ENCODE peak calls at places on chromosomes 2 and 18, in six cellular contexts. M is A673; K is CD4-positive, alpha-beta memory T cell; T is kidney; G is aorta; W is hepatocyte. N is an unnamed sample.

GRCh38 chr2:120472031-120472430 is 126.1 kb downstream of the INHBB start:
- DNase-seq in K (no peak), T (no peak), G (no peak), W (no peak), M (no peak), N (no peak)

GRCh38 chr2:181440919-181441318 is 16.3 kb upstream of the ITGA4 start:
- DNase-seq in K (no peak), M (no peak), W (no peak), T (no peak), G (no peak), N (no peak)

GRCh38 chr2:148640767-148641166 is 3.8 kb upstream of the EPC2 start:
- DNase-seq in G (no peak), K (no peak), M (peak), W (no peak), T (no peak), N (no peak)

GRCh38 chr18:58896734-58897508 is 32.2 kb downstream of the ZNF532 start:
- DNase-seq in K (no peak), M (no peak), W (no peak), T (no peak), G (no peak), N (no peak)

GRCh38 chr18:40313030-40313642 is 1641.9 kb upstream of the PIK3C3 start:
- DNase-seq in M (no peak), W (no peak), K (no peak), T (no peak), G (no peak), N (no peak)

GRCh38 chr2:237429761-237430160 is 15.8 kb upstream of the COL6A3 start:
- DNase-seq in T (no peak), W (no peak), K (peak), G (no peak), M (no peak), N (no peak)

GRCh38 chr2:166314022-166314759 is 61.6 kb downstream of the SCN9A start:
- DNase-seq in K (no peak), M (no peak), T (no peak), G (no peak), W (no peak), N (no peak)

GRCh38 chr18:13217466-13217961 is 1.0 kb upstream of the LDLRAD4 start:
- DNase-seq in K (peak), G (peak), W (peak), M (peak), T (peak), N (peak)

GRCh38 chr2:145503511-145503910 is 983.6 kb upstream of the ZEB2 start:
- DNase-seq in G (no peak), M (peak), T (no peak), K (no peak), W (peak), N (no peak)

GRCh38 chr2:102033028-102033749 is 41.4 kb downstream of the IL1R2 start:
- DNase-seq in G (peak), W (peak), T (peak), K (peak), M (no peak), N (peak)

GRCh38 chr2:165868211-165868610 is 74.2 kb upstream of the GALNT3 start:
- DNase-seq in T (no peak), G (no peak), W (peak), K (no peak), M (peak), N (no peak)

GRCh38 chr2:66255136-66255535 is 179.8 kb upstream of the MEIS1 start:
- DNase-seq in T (no peak), W (no peak), G (no peak), K (no peak), M (no peak), N (no peak)

GRCh38 chr2:223644116-223644515 is 42.0 kb upstream of the SCG2 start:
- DNase-seq in T (no peak), M (peak), W (no peak), G (no peak), K (no peak), N (no peak)

GRCh38 chr18:11497585-11497984 is 111.8 kb upstream of the SLC35G4 start:
- DNase-seq in K (no peak), T (no peak), W (no peak), M (no peak), G (no peak), N (no peak)

DNA sequence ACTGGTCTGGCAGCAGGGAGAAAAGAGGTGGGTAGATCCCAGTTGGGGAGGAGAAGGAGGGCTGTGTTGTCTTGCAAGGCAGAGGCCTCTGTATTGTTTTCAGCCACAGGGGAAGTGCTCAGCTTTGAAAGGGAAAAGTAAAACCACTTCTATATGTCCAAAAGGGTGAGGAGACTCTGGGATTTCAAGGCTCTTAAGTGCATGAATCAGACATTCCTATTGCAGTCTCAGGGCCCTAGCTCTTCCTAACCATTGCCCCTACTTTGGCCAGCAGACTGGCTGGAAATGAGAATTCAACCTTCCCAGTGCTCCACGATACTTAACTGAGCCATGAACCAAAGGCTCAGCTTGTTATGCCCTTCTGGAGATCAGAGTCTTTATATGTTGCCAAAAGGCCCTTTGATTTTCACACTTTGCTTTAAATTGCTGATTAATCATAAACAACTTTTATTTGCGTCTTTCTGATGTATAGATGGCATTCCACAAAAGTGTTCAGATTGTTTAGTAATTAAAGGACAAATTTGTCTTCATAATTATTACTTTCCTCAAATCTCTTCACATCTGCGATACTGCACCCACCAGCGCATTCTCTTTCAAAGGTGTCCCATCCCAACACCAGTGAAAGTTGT is 313.8 kb upstream of the MMADHC start:
- DNase-seq in K (no peak), T (no peak), G (no peak), W (no peak), M (no peak), N (no peak)
- H3K27ac ChIP-seq in K (no peak), T (no peak), G (no peak), W (no peak), M (no peak), N (no peak)

GRCh38 chr2:75710577-75711253 is at the start of gene GCFC2:
- DNase-seq in K (peak), T (peak), M (peak), W (peak), G (peak), N (peak)

GRCh38 chr2:75705921-75706320 is 4.8 kb downstream of the GCFC2 start:
- DNase-seq in T (no peak), M (no peak), W (no peak), G (no peak), K (no peak), N (no peak)

GRCh38 chr2:75707901-75708300 is 2.8 kb downstream of the GCFC2 start:
- DNase-seq in K (no peak), T (no peak), M (no peak), W (no peak), G (no peak), N (no peak)

GRCh38 chr2:75709297-75709696 is 1.4 kb downstream of the GCFC2 start:
- DNase-seq in T (no peak), K (no peak), M (no peak), G (no peak), W (no peak), N (no peak)

DNA sequence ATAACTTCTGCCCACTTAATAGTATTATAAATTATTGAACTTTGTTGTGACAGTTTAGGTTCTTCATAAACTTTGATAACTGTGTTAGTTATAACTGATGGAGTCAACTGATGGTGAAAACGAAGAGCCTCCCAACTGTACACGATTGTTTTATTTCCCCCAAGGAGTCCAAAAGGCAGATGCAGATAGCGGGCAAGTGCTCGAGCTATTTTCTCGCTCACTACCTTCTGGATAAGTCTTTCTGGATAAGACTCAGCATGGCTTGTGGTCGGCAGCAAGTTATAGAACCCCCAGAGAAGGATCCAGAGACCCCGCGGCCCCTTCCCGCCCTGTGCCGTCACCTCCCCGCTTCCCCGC is 517 bp downstream of the GCFC2 start:
- DNase-seq in G (no peak), W (no peak), T (no peak), M (no peak), K (no peak), N (no peak)
- H3K27ac ChIP-seq in G (peak), W (peak), T (peak), M (peak), K (peak), N (peak)

GRCh38 chr2:135904590-135904989 is 28.3 kb upstream of the MCM6 start:
- DNase-seq in K (no peak), M (no peak), G (no peak), W (peak), T (no peak), N (no peak)
- H3K27ac ChIP-seq in K (no peak), M (no peak), G (no peak), W (no peak), T (no peak), N (no peak)

GRCh38 chr2:19228720-19229119 is 129.7 kb downstream of the OSR1 start:
- DNase-seq in M (peak), G (no peak), K (no peak), W (no peak), T (no peak), N (no peak)
- H3K27ac ChIP-seq in M (no peak), G (no peak), K (no peak), W (no peak), T (no peak), N (no peak)

DNA sequence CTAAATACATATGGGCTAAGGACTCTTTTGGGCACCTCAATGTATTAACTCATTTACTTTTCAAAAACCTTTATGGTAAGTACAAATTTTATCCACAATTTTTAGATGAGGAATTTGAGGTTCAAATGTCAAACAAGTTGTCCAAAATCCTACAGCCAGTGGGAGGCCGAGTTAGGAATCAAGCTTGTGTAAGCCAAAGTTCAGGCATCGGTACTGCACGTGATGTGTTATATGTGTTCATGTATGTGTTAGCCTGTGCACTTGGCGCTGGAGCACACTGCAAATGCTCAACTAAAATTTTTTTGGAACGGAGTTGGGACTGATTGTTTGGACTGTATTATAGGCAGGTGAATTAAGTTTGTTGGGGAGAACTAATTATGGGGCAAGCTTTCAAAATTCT is 22.7 kb downstream of the HK2 start:
- DNase-seq in T (no peak), W (no peak), K (no peak), G (no peak), M (no peak), N (no peak)
- H3K27ac ChIP-seq in T (no peak), W (peak), K (no peak), G (no peak), M (no peak), N (no peak)

DNA sequence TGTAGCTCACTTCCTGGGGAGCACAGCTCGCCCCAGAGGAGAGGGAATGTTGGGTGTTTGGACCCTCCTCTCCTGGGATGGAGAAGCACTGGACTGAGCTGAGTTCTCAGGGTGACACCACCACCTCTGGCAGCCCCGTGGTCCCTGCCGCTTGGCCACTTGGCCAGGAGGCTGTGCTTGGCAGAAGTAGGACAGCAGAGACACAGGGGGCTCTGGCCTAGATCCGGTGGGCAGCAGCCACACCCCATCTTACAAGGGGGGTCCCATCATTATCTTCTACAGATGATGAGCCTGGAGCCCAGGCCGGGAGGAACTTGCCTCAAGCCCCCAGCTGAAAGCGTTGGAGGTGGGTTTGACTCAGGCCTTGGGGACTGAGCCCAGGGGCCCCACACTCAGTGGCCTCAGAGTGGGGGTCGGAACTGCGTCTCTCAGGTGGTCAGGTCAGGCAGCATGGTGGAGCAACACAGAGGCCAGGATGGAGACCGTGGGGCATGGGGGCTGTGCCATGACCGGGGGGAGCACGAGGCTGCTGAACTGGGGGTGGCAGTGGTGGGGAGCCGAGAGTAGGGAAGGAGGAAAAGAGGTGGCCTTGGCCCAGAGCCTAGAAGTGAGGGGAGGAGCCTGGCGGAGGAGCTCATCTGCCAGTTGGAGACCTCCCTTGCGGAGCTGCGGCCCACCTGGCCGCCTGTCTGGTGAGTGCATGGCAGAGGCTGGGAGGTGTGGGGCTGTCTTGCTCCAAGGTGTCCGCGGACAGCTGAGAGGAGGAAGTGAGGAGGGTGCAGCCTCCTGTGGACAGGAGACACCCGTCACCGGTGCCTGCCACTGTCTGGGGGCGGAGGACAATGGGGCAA is 63.6 kb upstream of the HDAC4 start:
- DNase-seq in W (no peak), M (no peak), K (no peak), G (peak), T (peak), N (no peak)
- H3K27ac ChIP-seq in W (no peak), M (no peak), K (no peak), G (no peak), T (no peak), N (peak)

GRCh38 chr2:99340669-99341236 is 3.6 kb downstream of the EIF5B start:
- DNase-seq in W (peak), M (no peak), T (no peak), G (no peak), K (no peak), N (no peak)

GRCh38 chr2:99335911-99336779 is at the start of gene TXNDC9:
- DNase-seq in G (peak), M (peak), T (peak), K (peak), W (peak), N (peak)

GRCh38 chr2:99336780-99337163 is 417 bp upstream of the EIF5B start:
- DNase-seq in K (no peak), G (no peak), W (no peak), M (no peak), T (no peak), N (no peak)

GRCh38 chr2:99337931-99338580 is 867 bp downstream of the EIF5B start:
- DNase-seq in W (no peak), K (peak), M (peak), T (no peak), G (no peak), N (peak)

DNA sequence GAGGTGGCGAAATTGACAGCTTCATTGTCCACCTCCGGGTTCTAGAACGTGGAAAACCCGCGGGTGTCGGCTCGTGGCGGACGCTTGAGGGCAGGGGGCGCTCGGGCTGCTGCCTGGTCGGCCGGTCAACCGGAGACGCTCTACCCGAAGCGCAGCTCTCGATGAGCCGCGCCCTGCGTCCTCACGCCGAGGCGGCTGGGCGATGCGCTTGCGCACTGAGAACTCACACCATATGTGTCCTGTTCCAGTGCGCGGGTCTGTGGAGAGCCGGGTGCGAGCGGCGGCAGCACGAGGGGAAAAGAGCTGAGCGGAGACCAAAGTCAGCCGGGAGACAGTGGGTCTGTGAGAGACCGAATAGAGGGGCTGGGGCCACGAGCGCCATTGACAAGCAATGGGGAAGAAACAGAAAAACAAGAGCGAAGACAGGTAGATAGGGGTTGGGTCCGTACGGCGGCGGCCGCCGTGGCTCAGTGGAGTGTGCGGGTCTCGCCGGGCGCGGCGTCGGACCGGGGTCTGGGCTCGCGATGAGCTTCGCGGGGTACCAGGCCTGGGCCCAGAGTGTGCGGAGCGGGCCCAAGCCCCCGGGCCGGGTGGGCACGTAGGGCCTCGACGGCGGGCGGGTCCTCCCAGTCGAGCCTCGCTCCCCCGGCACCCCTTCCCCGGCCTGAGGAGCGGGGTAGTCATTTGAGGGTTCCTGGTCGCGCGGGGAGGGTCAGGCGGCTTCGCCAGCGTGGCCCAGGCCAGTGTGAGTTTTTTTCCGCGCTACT is at the start of gene EIF5B:
- DNase-seq in M (peak), W (peak), T (peak), K (peak), G (peak), N (peak)
- H3K27ac ChIP-seq in M (peak), W (peak), T (peak), K (peak), G (peak), N (peak)

GRCh38 chr18:8735274-8735673 is 29.9 kb downstream of the MTCL1 start:
- DNase-seq in M (no peak), G (no peak), K (no peak), W (no peak), T (no peak), N (no peak)

GRCh38 chr18:8732442-8733360 is 27.3 kb downstream of the MTCL1 start:
- DNase-seq in K (no peak), G (no peak), M (no peak), T (no peak), W (no peak), N (no peak)

GRCh38 chr18:8730080-8730827 is 24.9 kb downstream of the MTCL1 start:
- DNase-seq in W (peak), M (peak), G (peak), K (no peak), T (no peak), N (no peak)

DNA sequence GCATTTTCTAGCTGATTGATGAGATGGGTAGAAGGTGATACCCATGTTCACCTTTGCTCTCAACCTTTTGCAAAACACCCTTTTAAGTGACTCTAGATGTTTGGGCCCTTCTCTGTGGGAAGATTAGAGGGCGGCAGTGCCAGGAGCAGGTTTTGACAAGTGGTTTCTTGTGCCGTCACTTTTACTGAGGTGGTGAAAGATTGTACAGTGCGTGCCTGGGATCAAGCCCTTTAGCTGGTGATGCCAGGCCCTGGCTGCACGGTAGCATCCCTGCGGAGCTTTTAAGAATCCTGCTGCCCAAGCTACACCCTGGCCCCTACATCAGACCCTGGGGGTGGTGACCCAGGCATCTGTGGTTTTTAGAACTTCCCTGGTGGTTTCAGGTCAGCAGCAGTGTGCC is 29.1 kb downstream of the MTCL1 start:
- DNase-seq in W (no peak), G (no peak), T (no peak), K (no peak), M (no peak), N (no peak)
- H3K27ac ChIP-seq in W (no peak), G (no peak), T (no peak), K (no peak), M (no peak), N (no peak)

GRCh38 chr2:17543131-17543660 is 2.7 kb downstream of the VSNL1 start:
- DNase-seq in K (no peak), G (no peak), W (no peak), M (no peak), T (no peak), N (no peak)
- H3K27ac ChIP-seq in K (no peak), G (no peak), W (no peak), M (no peak), T (no peak), N (no peak)

GRCh38 chr2:73736378-73736777 is 767 bp downstream of the TPRKB start:
- DNase-seq in W (no peak), G (no peak), T (no peak), K (no peak), M (no peak), N (no peak)
- H3K27ac ChIP-seq in W (peak), G (no peak), T (peak), K (peak), M (peak), N (peak)